ENCODE peak calls at places on chromosomes 16 and 17, in nine cellular contexts. U, A, G, W, Y, V, J, X and O are unnamed samples.

GRCh38 chr17:7561028-7561575 is 617 bp upstream of the SENP3 start:
- DNase-seq in U (peak; percentile 96), A (peak; percentile 85), G (peak; percentile 84), W (peak; percentile 71), Y (peak; percentile 87), V (peak; percentile 95), J (peak; percentile 78), X (peak; percentile 91), O (peak; percentile 96)

GRCh38 chr16:57627184-57627871 is 1.1 kb upstream of the ADGRG1 start:
- DNase-seq in U (no peak), A (no peak), G (peak; percentile 71), W (no peak), Y (no peak), V (peak; percentile 71), J (peak; percentile 55), X (peak; percentile 79), O (peak; percentile 83)

GRCh38 chr17:16991349-16992009 is 19.6 kb upstream of the TNFRSF13B start:
- DNase-seq in U (peak; percentile 89), A (peak; percentile 85), G (peak; percentile 63), W (peak; percentile 57), Y (peak; percentile 78), V (peak; percentile 94), J (peak; percentile 72), X (peak; percentile 75), O (peak; percentile 87)

GRCh38 chr16:66335704-66336329 is 30.7 kb upstream of the CDH5 start:
- DNase-seq in U (no peak), A (no peak), G (peak; percentile 70), W (no peak), Y (no peak), V (no peak), J (peak; percentile 37), X (no peak), O (peak; percentile 36)

GRCh38 chr17:54992797-54993639 is 24.5 kb downstream of the STXBP4 start:
- DNase-seq in U (no peak), A (no peak), G (no peak), W (peak; percentile 53), Y (no peak), V (peak; percentile 86), J (peak; percentile 59), X (peak; percentile 71), O (no peak)

GRCh38 chr16:89119161-89119621 is 25.5 kb downstream of the ACSF3 start:
- DNase-seq in U (no peak), A (no peak), G (no peak), W (no peak), Y (no peak), V (no peak), J (no peak), X (no peak), O (no peak)

GRCh38 chr17:19979917-19980770 is 2.5 kb upstream of the AKAP10 start:
- DNase-seq in U (no peak), A (no peak), G (no peak), W (no peak), Y (peak; percentile 23), V (peak; percentile 12), J (peak; percentile 62), X (no peak), O (peak; percentile 7)

GRCh38 chr17:40545660-40546059 is 19.6 kb downstream of the CCR7 start:
- DNase-seq in U (peak; percentile 1), A (peak; percentile 47), G (no peak), W (no peak), Y (peak; percentile 9), V (no peak), J (no peak), X (no peak), O (no peak)

GRCh38 chr16:10971560-10971961 is 27.2 kb downstream of the CLEC16A start:
- DNase-seq in U (no peak), A (no peak), G (peak; percentile 64), W (peak; percentile 47), Y (peak; percentile 60), V (peak; percentile 91), J (peak; percentile 94), X (peak; percentile 77), O (peak; percentile 38)

GRCh38 chr16:74186589-74186988 is 110.0 kb upstream of the PSMD7 start:
- DNase-seq in U (no peak), A (no peak), G (no peak), W (no peak), Y (no peak), V (no peak), J (peak; percentile 5), X (no peak), O (no peak)

GRCh38 chr16:50182441-50182840 is 29.3 kb downstream of the TENT4B start:
- DNase-seq in U (no peak), A (no peak), G (no peak), W (no peak), Y (no peak), V (no peak), J (no peak), X (no peak), O (no peak)

GRCh38 chr16:55765161-55765560 is 67.7 kb downstream of the CES1 start:
- DNase-seq in U (no peak), A (no peak), G (no peak), W (no peak), Y (no peak), V (no peak), J (no peak), X (no peak), O (no peak)

GRCh38 chr17:9240659-9241370 is 219.5 kb downstream of the NTN1 start:
- DNase-seq in U (peak; percentile 47), A (no peak), G (peak; percentile 24), W (no peak), Y (peak; percentile 85), V (peak; percentile 84), J (peak; percentile 66), X (peak; percentile 36), O (peak; percentile 56)
- H3K4me3 ChIP-seq in U (peak overlapping the region; percentile 54), A (peak overlapping the region; percentile 59), G (peak overlapping the region; percentile 41), W (no peak overlapping the region), Y (peak overlapping the region; percentile 57), V (peak overlapping the region; percentile 58), J (peak overlapping the region; percentile 41), X (peak overlapping the region; percentile 46), O (peak overlapping the region; percentile 43)

GRCh38 chr17:43880420-43880991 is 26.8 kb downstream of the MPP2 start:
- DNase-seq in U (peak; percentile 71), A (no peak), G (no peak), W (peak; percentile 22), Y (no peak), V (peak; percentile 73), J (peak; percentile 6), X (peak; percentile 74), O (peak; percentile 94)
- TF ChIP-seq CTCF in U (peak; percentile 74), A (peak; percentile 69), G (peak; percentile 83), W (peak; percentile 71), Y (peak; percentile 56), V (peak; percentile 80), J (peak; percentile 71), X (peak; percentile 62), O (peak; percentile 49)

GRCh38 chr17:56269509-56269908 is 116.2 kb downstream of the ANKFN1 start:
- DNase-seq in U (no peak), A (no peak), G (no peak), W (no peak), Y (no peak), V (no peak), J (no peak), X (no peak), O (no peak)
- H3K4me3 ChIP-seq in U (no peak overlapping the region), A (no peak overlapping the region), G (no peak overlapping the region), W (no peak overlapping the region), Y (no peak overlapping the region), V (no peak overlapping the region), J (no peak overlapping the region), X (no peak overlapping the region), O (no peak overlapping the region)

GRCh38 chr17:44386182-44386525 is 3.3 kb downstream of the ITGA2B start:
- DNase-seq in U (no peak), A (no peak), G (no peak), W (no peak), Y (no peak), V (no peak), J (no peak), X (no peak), O (no peak)

GRCh38 chr17:44384281-44384822 is 5.1 kb downstream of the ITGA2B start:
- DNase-seq in U (no peak), A (no peak), G (no peak), W (no peak), Y (no peak), V (no peak), J (no peak), X (no peak), O (no peak)

GRCh38 chr17:44384823-44385286 is 4.6 kb downstream of the ITGA2B start:
- DNase-seq in U (no peak), A (no peak), G (no peak), W (no peak), Y (no peak), V (peak; percentile 68), J (no peak), X (no peak), O (no peak)

GRCh38 chr17:44383861-44384260 is 5.6 kb downstream of the ITGA2B start:
- DNase-seq in U (no peak), A (no peak), G (no peak), W (no peak), Y (no peak), V (no peak), J (no peak), X (no peak), O (no peak)

DNA sequence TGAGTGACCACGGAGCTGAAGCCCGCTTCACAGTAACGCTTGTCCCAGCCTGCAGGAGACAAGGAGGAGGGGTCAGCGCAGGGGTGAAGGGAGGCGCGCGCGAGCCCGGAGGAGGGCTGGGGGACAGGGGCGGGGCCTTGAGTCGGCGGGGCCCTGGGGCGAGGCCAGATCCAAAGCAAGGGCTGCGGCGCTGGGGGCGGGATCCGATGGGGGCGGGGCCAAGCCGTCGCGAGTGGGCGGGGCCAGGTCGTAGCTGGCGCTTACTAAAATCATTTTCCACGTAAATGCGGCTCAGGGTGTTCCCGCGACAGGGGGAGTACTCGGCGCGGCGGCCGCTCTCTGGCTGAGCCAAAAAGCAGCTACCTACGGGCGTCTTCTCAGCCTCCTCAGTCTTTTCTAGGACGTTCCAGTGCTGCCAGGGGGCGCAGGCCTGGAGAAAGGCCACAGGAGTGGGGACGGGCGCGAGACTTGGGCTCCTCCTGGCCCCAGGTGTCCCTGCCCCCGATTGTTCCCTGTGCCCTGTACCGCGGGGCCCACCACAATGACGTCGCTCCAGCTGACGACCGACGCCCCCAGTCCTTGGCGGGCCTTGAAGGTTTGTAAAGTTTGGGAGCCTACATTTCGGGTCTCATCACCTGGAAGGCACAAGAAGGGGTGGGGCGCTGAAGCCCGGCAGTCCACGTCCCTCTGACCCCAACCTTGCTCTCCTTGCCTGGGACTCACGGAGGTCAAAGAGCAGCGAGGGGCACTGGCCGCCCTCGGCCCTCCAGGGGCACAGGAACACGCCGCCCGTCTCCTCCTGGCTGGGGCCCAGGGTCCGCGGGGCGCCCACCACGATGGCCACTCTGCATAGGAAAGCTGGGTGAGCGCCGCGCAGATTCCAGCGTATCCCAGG is 3.9 kb downstream of the ITGA2B start:
- DNase-seq in U (peak; percentile 85), A (peak; percentile 80), G (peak; percentile 51), W (peak; percentile 61), Y (peak; percentile 61), V (peak; percentile 96), J (peak; percentile 83), X (peak; percentile 88), O (peak; percentile 92)
- TF ChIP-seq CTCF in U (no peak), A (no peak), G (peak; percentile 35), W (no peak), Y (peak; percentile 5), V (peak; percentile 34), J (peak; percentile 17), X (peak; percentile 31), O (no peak)

GRCh38 chr17:65123757-65124675 is 13.2 kb upstream of the RGS9 start:
- DNase-seq in U (no peak), A (no peak), G (no peak), W (no peak), Y (no peak), V (peak; percentile 38), J (peak; percentile 49), X (peak; percentile 33), O (no peak)
- H3K4me3 ChIP-seq in U (peak overlapping the region; percentile 69), A (peak overlapping the region; percentile 40), G (peak overlapping the region; percentile 67), W (peak overlapping the region; percentile 71), Y (peak overlapping the region; percentile 77), V (peak overlapping the region; percentile 63), J (no peak overlapping the region), X (peak overlapping the region; percentile 53), O (no peak overlapping the region)

GRCh38 chr16:67415872-67416793 is at the start of gene ZDHHC1:
- DNase-seq in U (peak; percentile 76), A (peak; percentile 67), G (peak; percentile 35), W (no peak), Y (peak; percentile 60), V (peak; percentile 86), J (peak; percentile 62), X (peak; percentile 78), O (peak; percentile 79)
- TF ChIP-seq CTCF in U (peak; percentile 68), A (no peak), G (peak; percentile 35), W (peak; percentile 52), Y (peak; percentile 40), V (peak; percentile 25), J (peak; percentile 20), X (peak; percentile 70), O (no peak)